ENCODE peak calls at places on chromosome 7, in seven cellular contexts. F is hepatocyte, V is brain microvascular endothelial cell, U is suprapubic skin, J is astrocyte of the spinal cord, Y is heart left ventricle, O is cardiac fibroblast. T is an unnamed sample.

GRCh38 chr7:2723138-2723850 is 35.3 kb downstream of the AMZ1 start:
- DNase-seq in J (no peak), U (no peak), V (no peak), Y (peak), O (no peak), F (no peak), T (peak)

GRCh38 chr7:129780257-129781127 is 169.0 kb downstream of the NRF1 start:
- DNase-seq in Y (no peak), F (peak), O (no peak), U (no peak), V (no peak), J (no peak), T (peak)

GRCh38 chr7:98034044-98035035 is 44.3 kb upstream of the OCM2 start:
- DNase-seq in U (no peak), O (no peak), F (no peak), J (no peak), Y (no peak), V (no peak), T (no peak)

GRCh38 chr7:140656548-140657515 is 15.9 kb upstream of the ADCK2 start:
- DNase-seq in Y (peak), F (peak), U (peak), O (peak), V (peak), J (peak), T (peak)

GRCh38 chr7:67992287-67992686 is 995.7 kb downstream of the TYW1 start:
- DNase-seq in Y (no peak), F (no peak), O (no peak), U (no peak), V (no peak), J (no peak), T (no peak)

GRCh38 chr7:131890191-131890590 is 333.8 kb upstream of the PODXL start:
- DNase-seq in Y (no peak), V (no peak), O (no peak), U (no peak), J (peak), F (no peak), T (no peak)

GRCh38 chr7:39838326-39838725 is 111.7 kb upstream of the CDK13 start:
- DNase-seq in F (no peak), O (peak), Y (no peak), U (no peak), J (peak), V (peak), T (peak)

GRCh38 chr7:104793066-104793465 is 220.9 kb upstream of the KMT2E start:
- DNase-seq in U (no peak), O (no peak), F (no peak), J (no peak), Y (no peak), V (peak), T (no peak)

GRCh38 chr7:43577485-43577951 is 5.4 kb upstream of the STK17A start:
- DNase-seq in V (peak), J (no peak), O (peak), U (no peak), Y (no peak), F (peak), T (no peak)

GRCh38 chr7:91126762-91127161 is 137.5 kb upstream of the FZD1 start:
- DNase-seq in Y (no peak), J (no peak), F (no peak), O (no peak), V (no peak), U (no peak), T (no peak)

GRCh38 chr7:98935811-98936210 is 57.5 kb downstream of the TRRAP start:
- DNase-seq in V (no peak), J (peak), F (no peak), Y (no peak), O (no peak), U (no peak), T (no peak)

GRCh38 chr7:1058821-1059199 is 14.5 kb downstream of the GPR146 start:
- DNase-seq in O (no peak), J (no peak), F (no peak), V (no peak), U (no peak), Y (no peak), T (no peak)

GRCh38 chr7:14375998-14376397 is 386.5 kb upstream of the ETV1 start:
- DNase-seq in Y (no peak), O (no peak), J (no peak), F (no peak), V (no peak), U (no peak), T (no peak)

GRCh38 chr7:96303686-96304443 is 18.0 kb downstream of the SLC25A13 start:
- DNase-seq in U (no peak), F (no peak), V (peak), O (peak), Y (no peak), J (peak), T (no peak)

GRCh38 chr7:130397472-130397871 is 17.2 kb downstream of the CPA1 start:
- DNase-seq in J (no peak), O (no peak), Y (no peak), F (no peak), U (no peak), V (no peak), T (no peak)

GRCh38 chr7:24129597-24129996 is 154.4 kb upstream of the NPY start:
- DNase-seq in Y (no peak), J (peak), O (no peak), F (no peak), V (no peak), U (no peak), T (no peak)

GRCh38 chr7:3861371-3861770 is 560.3 kb downstream of the SDK1 start:
- DNase-seq in Y (no peak), V (no peak), O (no peak), U (no peak), F (no peak), J (no peak), T (no peak)

GRCh38 chr7:29622335-29623265 is 59.0 kb downstream of the PRR15 start:
- DNase-seq in J (peak), V (peak), F (peak), Y (no peak), U (no peak), O (peak), T (no peak)

GRCh38 chr7:29629507-29629906 is 65.9 kb downstream of the PRR15 start:
- DNase-seq in F (no peak), V (no peak), O (no peak), Y (no peak), U (no peak), J (no peak), T (no peak)

GRCh38 chr7:29626730-29627129 is 63.1 kb downstream of the PRR15 start:
- DNase-seq in O (no peak), V (no peak), F (no peak), J (no peak), Y (no peak), U (no peak), T (no peak)

GRCh38 chr7:29623976-29624375 is 60.3 kb downstream of the PRR15 start:
- DNase-seq in J (no peak), V (no peak), U (no peak), F (no peak), O (no peak), Y (no peak), T (no peak)

GRCh38 chr7:29627631-29628030 is 64.0 kb downstream of the PRR15 start:
- DNase-seq in V (no peak), Y (no peak), U (no peak), F (no peak), J (no peak), O (no peak), T (no peak)
- TF ChIP-seq CTCF in V (no peak), Y (no peak), U (no peak), F (no peak), J (no peak), O (no peak), T (no peak)

DNA sequence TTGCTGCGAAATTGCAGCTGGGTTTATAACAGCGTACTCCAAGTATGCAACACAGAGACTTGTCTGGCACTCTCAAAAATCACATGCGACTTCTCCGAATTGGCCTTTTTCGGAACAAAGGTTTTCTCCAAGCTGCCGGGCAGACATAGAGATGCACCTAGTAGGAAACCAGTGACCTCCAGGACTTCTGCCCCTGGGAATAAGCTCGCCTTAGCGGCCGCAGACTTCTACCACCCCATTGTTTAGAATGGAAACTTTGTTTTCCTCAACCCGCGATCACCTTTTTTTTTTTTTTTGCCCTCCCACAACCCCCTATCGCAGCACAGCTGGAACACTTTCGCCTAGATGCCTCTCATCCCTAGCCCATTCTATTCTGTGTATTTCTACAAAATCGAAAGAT is 4.9 kb upstream of the HOXA10 start:
- DNase-seq in O (no peak), Y (no peak), J (no peak), U (peak), F (no peak), V (no peak), T (peak)
- H3K4me3 ChIP-seq in O (no peak), Y (no peak), J (no peak), U (peak), F (peak), V (no peak), T (peak)

GRCh38 chr7:74027124-74027682 is 770 bp upstream of the ELN start:
- DNase-seq in Y (no peak), V (no peak), F (no peak), U (no peak), O (no peak), J (no peak), T (no peak)
- TF ChIP-seq CTCF in Y (peak), V (no peak), F (no peak), U (no peak), O (no peak), J (no peak), T (no peak)

DNA sequence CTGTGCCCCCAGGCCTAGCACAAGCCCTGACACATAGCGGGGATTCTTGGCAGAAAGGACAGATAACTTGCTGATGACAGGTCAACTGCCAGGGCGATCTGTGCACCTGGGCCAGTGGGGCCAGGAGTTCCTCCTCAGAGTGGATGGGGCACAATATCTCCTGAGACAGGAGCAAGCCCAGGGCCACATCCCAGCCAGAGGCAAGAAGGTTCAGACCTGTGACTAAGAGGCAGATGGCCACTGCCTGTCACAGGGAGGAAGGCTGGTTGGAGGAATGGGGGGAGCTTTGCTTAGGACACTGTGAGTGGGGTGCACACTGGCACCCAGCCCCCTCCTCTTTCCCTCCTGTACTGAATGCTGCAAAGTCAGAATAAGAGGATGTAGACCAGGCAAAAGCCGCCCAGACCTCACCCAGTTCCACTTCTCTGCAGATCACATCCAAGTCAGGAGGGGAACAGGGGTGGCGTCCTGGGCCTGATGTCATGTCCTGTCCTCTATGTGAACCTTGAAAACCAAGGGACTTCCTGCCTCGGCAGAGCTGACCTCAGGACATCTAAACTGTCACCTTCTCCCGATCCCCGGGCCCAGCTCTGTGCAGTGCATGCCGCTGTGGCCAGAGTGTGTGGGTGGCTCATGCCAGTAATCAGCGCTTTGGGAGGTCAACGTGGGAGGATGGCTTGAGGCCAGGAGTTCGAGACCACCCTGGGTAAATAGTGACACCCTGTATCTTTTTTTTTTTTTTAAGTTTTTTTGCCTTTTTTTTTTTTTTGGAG is 1.3 kb downstream of the GUSB start:
- DNase-seq in V (peak), O (peak), U (peak), J (no peak), F (peak), Y (peak), T (peak)
- H3K4me3 ChIP-seq in V (peak), O (peak), U (peak), J (peak), F (peak), Y (peak), T (no peak)

GRCh38 chr7:157397751-157398691 is 61.2 kb downstream of the DNAJB6 start:
- DNase-seq in F (peak), U (no peak), O (peak), V (peak), Y (peak), J (peak), T (no peak)
- TF ChIP-seq CTCF in F (peak), U (no peak), O (peak), V (peak), Y (peak), J (peak), T (no peak)

GRCh38 chr7:122766593-122766992 is 63.9 kb upstream of the RNF148 start:
- DNase-seq in F (no peak), O (no peak), J (no peak), V (no peak), Y (no peak), U (no peak), T (no peak)

GRCh38 chr7:122764902-122765301 is 62.2 kb upstream of the RNF148 start:
- DNase-seq in F (no peak), U (no peak), J (no peak), Y (no peak), V (no peak), O (no peak), T (no peak)

GRCh38 chr7:122758501-122758900 is 55.8 kb upstream of the RNF148 start:
- DNase-seq in Y (no peak), O (no peak), J (no peak), F (no peak), U (no peak), V (no peak), T (no peak)

GRCh38 chr7:122764020-122764419 is 61.3 kb upstream of the RNF148 start:
- DNase-seq in U (no peak), J (no peak), Y (no peak), F (no peak), O (peak), V (peak), T (no peak)

DNA sequence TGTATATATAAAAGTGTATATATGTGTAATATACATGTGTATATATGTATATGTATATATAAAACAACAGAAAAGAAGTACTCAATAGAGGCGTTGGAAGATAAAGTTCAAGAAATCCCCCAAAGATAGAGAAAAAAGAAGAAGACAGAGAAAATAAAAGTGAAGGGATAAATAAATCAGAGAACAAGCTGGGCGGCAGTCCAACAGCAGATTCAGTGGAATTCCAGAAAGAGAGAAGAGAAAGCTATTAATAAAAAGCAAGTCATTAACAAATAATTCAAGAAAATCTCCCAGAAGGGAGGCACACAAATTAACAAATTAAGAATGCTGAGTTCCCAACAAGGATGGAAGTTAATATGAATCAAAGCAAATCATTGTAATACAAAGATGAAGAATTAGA is 59.3 kb upstream of the RNF148 start:
- DNase-seq in J (no peak), V (no peak), O (no peak), Y (no peak), U (no peak), F (no peak), T (peak)
- H3K4me3 ChIP-seq in J (no peak), V (no peak), O (no peak), Y (no peak), U (no peak), F (no peak), T (no peak)

GRCh38 chr7:149497467-149498261 is at the start of gene ZNF746:
- DNase-seq in O (peak), U (no peak), J (peak), Y (peak), V (peak), F (peak), T (peak)
- TF ChIP-seq CTCF in O (peak), U (peak), J (peak), Y (peak), V (peak), F (peak), T (peak)

GRCh38 chr7:117020605-117021002 is 67.3 kb downstream of the ST7 start:
- DNase-seq in U (no peak), O (no peak), J (no peak), Y (no peak), V (no peak), F (no peak), T (no peak)

GRCh38 chr7:117018713-117019112 is 65.4 kb downstream of the ST7 start:
- DNase-seq in F (no peak), O (no peak), V (no peak), J (no peak), Y (no peak), U (no peak), T (no peak)

GRCh38 chr7:117021366-117021765 is 68.1 kb downstream of the ST7 start:
- DNase-seq in O (no peak), U (no peak), F (no peak), J (no peak), V (no peak), Y (no peak), T (no peak)

GRCh38 chr7:117019287-117019686 is 66.0 kb downstream of the ST7 start:
- DNase-seq in F (no peak), U (no peak), O (no peak), V (no peak), Y (no peak), J (no peak), T (no peak)

DNA sequence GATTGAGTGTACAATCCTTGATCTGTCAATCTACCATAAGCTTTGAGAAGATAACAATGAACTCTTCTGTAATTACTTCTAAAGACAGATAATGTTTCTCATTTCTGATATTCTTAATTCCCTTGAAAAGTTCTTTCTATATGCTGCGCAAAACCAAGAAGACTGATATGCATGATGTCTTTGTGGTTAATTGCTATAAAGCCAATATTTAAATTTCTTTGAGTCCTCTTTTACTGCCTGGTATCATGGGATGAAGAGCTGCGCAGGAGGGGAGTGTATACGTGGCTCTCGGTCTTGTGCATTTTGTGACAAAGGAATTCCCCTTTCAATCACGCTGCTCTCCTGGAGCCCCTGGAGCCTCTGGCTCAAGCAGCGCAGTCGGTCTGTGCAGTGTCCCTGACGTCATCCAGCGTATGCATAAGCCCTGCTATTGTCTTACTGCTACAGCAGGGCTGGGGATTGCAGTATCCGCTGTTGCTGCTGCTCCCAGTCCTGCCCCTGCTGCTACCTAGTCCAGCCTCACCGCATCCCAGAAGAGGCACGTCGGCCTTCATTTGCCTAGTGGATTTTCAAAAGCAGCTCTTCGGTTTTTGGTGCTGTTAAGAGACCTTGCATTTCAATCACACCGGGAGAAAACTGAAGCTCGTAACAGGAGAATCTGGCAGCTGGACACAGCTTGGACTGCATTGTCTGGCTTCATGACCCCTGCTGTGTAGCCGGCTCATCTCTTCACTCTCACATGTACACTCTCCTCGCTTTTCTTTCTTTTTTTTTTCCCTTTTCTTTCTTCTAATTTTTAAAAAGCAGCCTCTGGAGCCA is 66.7 kb downstream of the ST7 start:
- DNase-seq in U (no peak), Y (peak), F (peak), J (peak), V (peak), O (peak), T (peak)
- H3K4me3 ChIP-seq in U (peak), Y (peak), F (peak), J (peak), V (peak), O (peak), T (no peak)

GRCh38 chr7:35839860-35840854 is 39.3 kb downstream of the SEPTIN7 start:
- DNase-seq in U (no peak), F (no peak), V (peak), O (no peak), Y (no peak), J (peak), T (no peak)
- TF ChIP-seq CTCF in U (no peak), F (no peak), V (no peak), O (no peak), Y (no peak), J (no peak), T (no peak)